ENCODE peak calls at places on chromosome 14, in ten cellular contexts. One of them, this sample, is unnamed.

GRCh38 chr14:99316281-99317163 is 44.5 kb upstream of the BCL11B start:
- DNase-seq in testis: no peak
- DNase-seq in cardiac fibroblast: no peak
- DNase-seq in cardiac muscle cell: no peak
- DNase-seq in neural crest cell: no peak
- DNase-seq in lower lobe of right lung: no peak
- DNase-seq in omental fat pad: no peak
- DNase-seq in AG10803: no peak
- DNase-seq in MM.1S: no peak
- DNase-seq in upper lobe of right lung: no peak
- DNase-seq in this sample: no peak

GRCh38 chr14:91090733-91091132 is 23.1 kb upstream of the DGLUCY start:
- DNase-seq in upper lobe of right lung: no peak
- DNase-seq in testis: no peak
- DNase-seq in lower lobe of right lung: no peak
- DNase-seq in AG10803: no peak
- DNase-seq in MM.1S: no peak
- DNase-seq in neural crest cell: no peak
- DNase-seq in cardiac muscle cell: no peak
- DNase-seq in omental fat pad: no peak
- DNase-seq in cardiac fibroblast: no peak
- DNase-seq in this sample: no peak

GRCh38 chr14:102516531-102517411 is 7.2 kb upstream of the ANKRD9 start:
- DNase-seq in lower lobe of right lung: peak
- DNase-seq in testis: peak
- DNase-seq in cardiac muscle cell: peak
- DNase-seq in upper lobe of right lung: peak
- DNase-seq in cardiac fibroblast: peak
- DNase-seq in omental fat pad: no peak
- DNase-seq in MM.1S: no peak
- DNase-seq in AG10803: no peak
- DNase-seq in neural crest cell: peak
- DNase-seq in this sample: peak

GRCh38 chr14:101001311-101002069 is 98.0 kb upstream of the RTL1 start:
- DNase-seq in testis: no peak
- DNase-seq in cardiac fibroblast: peak
- DNase-seq in omental fat pad: no peak
- DNase-seq in AG10803: peak
- DNase-seq in MM.1S: no peak
- DNase-seq in upper lobe of right lung: no peak
- DNase-seq in neural crest cell: no peak
- DNase-seq in cardiac muscle cell: no peak
- DNase-seq in lower lobe of right lung: no peak
- DNase-seq in this sample: no peak

GRCh38 chr14:64704743-64705405 is 650 bp downstream of the PLEKHG3 start:
- DNase-seq in lower lobe of right lung: peak
- DNase-seq in MM.1S: no peak
- DNase-seq in neural crest cell: peak
- DNase-seq in AG10803: peak
- DNase-seq in cardiac muscle cell: peak
- DNase-seq in cardiac fibroblast: no peak
- DNase-seq in upper lobe of right lung: peak
- DNase-seq in omental fat pad: no peak
- DNase-seq in testis: peak
- DNase-seq in this sample: peak

GRCh38 chr14:58362798-58363412 is 32.8 kb upstream of the TOMM20L start:
- DNase-seq in omental fat pad: no peak
- DNase-seq in MM.1S: peak
- DNase-seq in cardiac fibroblast: peak
- DNase-seq in neural crest cell: no peak
- DNase-seq in lower lobe of right lung: no peak
- DNase-seq in testis: no peak
- DNase-seq in AG10803: peak
- DNase-seq in upper lobe of right lung: no peak
- DNase-seq in cardiac muscle cell: peak
- DNase-seq in this sample: no peak

GRCh38 chr14:99242816-99243795 is 28.9 kb downstream of the BCL11B start:
- DNase-seq in MM.1S: no peak
- DNase-seq in upper lobe of right lung: no peak
- DNase-seq in neural crest cell: no peak
- DNase-seq in AG10803: no peak
- DNase-seq in cardiac muscle cell: no peak
- DNase-seq in omental fat pad: no peak
- DNase-seq in testis: no peak
- DNase-seq in cardiac fibroblast: no peak
- DNase-seq in lower lobe of right lung: no peak
- DNase-seq in this sample: no peak

GRCh38 chr14:67493092-67493717 is 4.7 kb upstream of the TMEM229B start:
- DNase-seq in testis: no peak
- DNase-seq in cardiac fibroblast: no peak
- DNase-seq in cardiac muscle cell: no peak
- DNase-seq in neural crest cell: no peak
- DNase-seq in upper lobe of right lung: no peak
- DNase-seq in omental fat pad: no peak
- DNase-seq in AG10803: no peak
- DNase-seq in lower lobe of right lung: no peak
- DNase-seq in MM.1S: peak
- DNase-seq in this sample: no peak

GRCh38 chr14:102568115-102568614 is 24.3 kb upstream of the RCOR1 start:
- DNase-seq in neural crest cell: no peak
- DNase-seq in omental fat pad: no peak
- DNase-seq in upper lobe of right lung: no peak
- DNase-seq in lower lobe of right lung: no peak
- DNase-seq in AG10803: no peak
- DNase-seq in MM.1S: peak
- DNase-seq in testis: no peak
- DNase-seq in cardiac fibroblast: no peak
- DNase-seq in cardiac muscle cell: no peak
- DNase-seq in this sample: no peak

GRCh38 chr14:100292776-100293461 is 13.3 kb downstream of the SLC25A29 start:
- DNase-seq in omental fat pad: no peak
- DNase-seq in upper lobe of right lung: peak
- DNase-seq in testis: peak
- DNase-seq in AG10803: no peak
- DNase-seq in cardiac muscle cell: no peak
- DNase-seq in lower lobe of right lung: no peak
- DNase-seq in MM.1S: no peak
- DNase-seq in neural crest cell: no peak
- DNase-seq in cardiac fibroblast: no peak
- DNase-seq in this sample: no peak

DNA sequence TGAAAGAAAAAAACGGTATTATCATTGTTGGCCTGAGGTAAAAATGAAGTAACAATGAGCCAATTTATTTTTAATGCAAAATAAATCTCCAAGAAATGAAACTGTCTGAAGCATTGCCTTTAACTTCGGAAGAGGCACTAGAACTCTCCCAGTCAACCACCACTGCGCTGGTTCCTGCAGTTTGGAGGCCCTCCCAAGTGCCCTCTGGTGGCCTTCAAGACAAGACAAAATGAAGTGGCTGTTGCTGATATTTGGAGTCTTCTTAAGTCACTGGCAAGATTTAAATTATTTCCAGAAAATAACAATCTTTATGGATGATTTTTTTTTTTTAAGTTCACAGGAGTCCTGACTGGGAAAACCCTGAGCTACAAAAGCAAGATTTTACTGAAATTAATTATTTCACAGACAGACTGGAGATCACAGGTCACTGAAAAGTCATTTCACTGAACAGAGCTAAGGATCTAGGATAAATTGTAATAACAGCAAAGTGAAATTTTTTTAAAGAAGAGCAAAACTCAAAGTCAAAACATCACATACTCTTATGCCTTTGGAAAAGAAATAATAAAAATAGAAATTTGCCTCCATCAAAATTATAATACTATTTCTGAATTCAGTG is 58.2 kb downstream of the DICER1 start:
- DNase-seq in lower lobe of right lung: peak
- DNase-seq in cardiac muscle cell: peak
- DNase-seq in testis: peak
- DNase-seq in omental fat pad: no peak
- DNase-seq in MM.1S: no peak
- DNase-seq in upper lobe of right lung: no peak
- DNase-seq in AG10803: peak
- DNase-seq in neural crest cell: peak
- DNase-seq in cardiac fibroblast: peak
- DNase-seq in this sample: peak
- TF ChIP-seq CTCF in lower lobe of right lung: peak
- TF ChIP-seq CTCF in cardiac muscle cell: peak
- TF ChIP-seq CTCF in testis: peak
- TF ChIP-seq CTCF in omental fat pad: no peak
- TF ChIP-seq CTCF in MM.1S: peak
- TF ChIP-seq CTCF in upper lobe of right lung: peak
- TF ChIP-seq CTCF in AG10803: peak
- TF ChIP-seq CTCF in neural crest cell: peak
- TF ChIP-seq CTCF in cardiac fibroblast: peak
- TF ChIP-seq CTCF in this sample: peak

DNA sequence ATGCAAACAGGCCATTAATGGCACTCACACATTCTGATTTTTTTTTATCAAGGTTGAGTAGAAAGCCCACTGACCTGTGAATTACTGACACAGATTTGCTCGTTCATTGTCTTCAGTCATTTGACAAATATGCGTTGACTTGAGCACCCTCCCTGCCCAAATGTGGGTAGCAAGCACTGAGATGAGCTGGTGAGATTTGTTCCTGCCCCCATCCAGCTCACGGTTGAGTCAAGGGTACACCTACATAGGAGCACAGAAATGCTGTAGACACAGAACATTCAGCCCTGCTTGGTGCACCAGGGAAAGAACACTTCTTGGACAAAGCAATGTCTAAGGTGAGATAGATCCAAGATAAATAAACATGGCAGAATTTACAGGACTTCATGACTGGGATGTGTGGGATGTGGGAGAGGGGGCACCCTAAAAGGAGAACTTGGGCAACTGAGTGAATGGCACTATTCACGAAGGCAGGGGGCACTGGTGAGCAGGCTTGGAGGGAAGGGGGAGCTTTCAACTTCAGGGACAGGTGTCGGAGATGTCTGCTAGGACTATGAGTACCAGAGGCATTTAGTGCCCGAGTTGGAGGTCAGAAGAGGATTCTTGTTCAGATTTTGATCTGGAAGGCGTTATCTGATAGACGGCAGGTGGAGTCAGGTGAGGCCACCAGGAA is 213.4 kb downstream of the VRK1 start:
- DNase-seq in testis: no peak
- DNase-seq in omental fat pad: no peak
- DNase-seq in upper lobe of right lung: no peak
- DNase-seq in lower lobe of right lung: no peak
- DNase-seq in cardiac fibroblast: no peak
- DNase-seq in AG10803: no peak
- DNase-seq in cardiac muscle cell: no peak
- DNase-seq in MM.1S: no peak
- DNase-seq in neural crest cell: no peak
- DNase-seq in this sample: no peak
- TF ChIP-seq CTCF in testis: no peak
- TF ChIP-seq CTCF in omental fat pad: no peak
- TF ChIP-seq CTCF in upper lobe of right lung: no peak
- TF ChIP-seq CTCF in lower lobe of right lung: no peak
- TF ChIP-seq CTCF in cardiac fibroblast: no peak
- TF ChIP-seq CTCF in AG10803: no peak
- TF ChIP-seq CTCF in cardiac muscle cell: no peak
- TF ChIP-seq CTCF in MM.1S: no peak
- TF ChIP-seq CTCF in neural crest cell: peak
- TF ChIP-seq CTCF in this sample: no peak

DNA sequence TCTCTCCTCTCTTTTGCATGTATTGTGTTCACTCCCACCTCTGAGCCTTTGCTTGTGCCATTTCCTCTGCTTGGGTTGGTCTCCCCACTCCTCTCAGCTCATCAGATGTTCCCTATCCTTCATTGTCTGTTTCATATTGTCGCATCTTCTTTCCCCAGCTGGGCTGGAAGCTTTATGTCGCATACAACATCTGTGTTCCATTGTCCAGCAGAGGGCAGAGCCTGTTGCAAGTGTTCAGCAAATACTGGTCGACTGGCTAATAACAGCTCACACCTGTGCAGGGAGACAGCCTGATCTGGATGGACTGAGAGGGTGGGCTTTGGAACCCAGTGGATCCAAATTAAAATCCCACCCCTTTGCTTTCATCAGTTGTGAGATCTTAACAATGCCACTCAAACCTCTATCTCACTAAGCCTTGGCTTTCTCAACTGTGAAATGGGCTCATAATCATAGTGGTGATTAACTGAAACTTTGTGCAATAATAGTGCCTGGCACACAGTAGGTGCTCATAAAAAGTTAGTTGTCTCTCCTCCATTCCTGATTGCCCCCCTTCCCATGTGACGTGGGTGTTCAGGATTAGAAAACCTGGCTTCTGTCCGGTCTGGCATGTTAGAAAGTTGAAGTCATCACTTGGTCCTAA is 75.8 kb downstream of the RIN3 start:
- DNase-seq in MM.1S: peak
- DNase-seq in omental fat pad: no peak
- DNase-seq in upper lobe of right lung: no peak
- DNase-seq in neural crest cell: no peak
- DNase-seq in cardiac muscle cell: peak
- DNase-seq in testis: no peak
- DNase-seq in cardiac fibroblast: peak
- DNase-seq in AG10803: peak
- DNase-seq in lower lobe of right lung: no peak
- DNase-seq in this sample: no peak
- TF ChIP-seq CTCF in MM.1S: peak
- TF ChIP-seq CTCF in omental fat pad: no peak
- TF ChIP-seq CTCF in upper lobe of right lung: peak
- TF ChIP-seq CTCF in neural crest cell: peak
- TF ChIP-seq CTCF in cardiac muscle cell: peak
- TF ChIP-seq CTCF in testis: no peak
- TF ChIP-seq CTCF in cardiac fibroblast: peak
- TF ChIP-seq CTCF in AG10803: peak
- TF ChIP-seq CTCF in lower lobe of right lung: no peak
- TF ChIP-seq CTCF in this sample: peak

GRCh38 chr14:44170554-44170953 is 336.5 kb downstream of the FSCB start:
- DNase-seq in MM.1S: no peak
- DNase-seq in cardiac muscle cell: no peak
- DNase-seq in testis: no peak
- DNase-seq in omental fat pad: no peak
- DNase-seq in neural crest cell: no peak
- DNase-seq in upper lobe of right lung: no peak
- DNase-seq in AG10803: no peak
- DNase-seq in cardiac fibroblast: no peak
- DNase-seq in lower lobe of right lung: no peak
- DNase-seq in this sample: no peak

GRCh38 chr14:44168566-44168965 is 338.5 kb downstream of the FSCB start:
- DNase-seq in cardiac fibroblast: no peak
- DNase-seq in testis: no peak
- DNase-seq in cardiac muscle cell: no peak
- DNase-seq in neural crest cell: no peak
- DNase-seq in AG10803: no peak
- DNase-seq in upper lobe of right lung: no peak
- DNase-seq in omental fat pad: no peak
- DNase-seq in lower lobe of right lung: no peak
- DNase-seq in MM.1S: no peak
- DNase-seq in this sample: no peak

GRCh38 chr14:44166611-44167010 is 340.5 kb downstream of the FSCB start:
- DNase-seq in cardiac muscle cell: no peak
- DNase-seq in neural crest cell: no peak
- DNase-seq in testis: no peak
- DNase-seq in omental fat pad: no peak
- DNase-seq in AG10803: no peak
- DNase-seq in MM.1S: no peak
- DNase-seq in cardiac fibroblast: no peak
- DNase-seq in lower lobe of right lung: no peak
- DNase-seq in upper lobe of right lung: no peak
- DNase-seq in this sample: no peak

GRCh38 chr14:44165286-44165685 is 341.8 kb downstream of the FSCB start:
- DNase-seq in neural crest cell: no peak
- DNase-seq in MM.1S: no peak
- DNase-seq in omental fat pad: no peak
- DNase-seq in testis: no peak
- DNase-seq in AG10803: no peak
- DNase-seq in cardiac fibroblast: no peak
- DNase-seq in lower lobe of right lung: no peak
- DNase-seq in upper lobe of right lung: no peak
- DNase-seq in cardiac muscle cell: no peak
- DNase-seq in this sample: no peak

GRCh38 chr14:44170099-44170498 is 337.0 kb downstream of the FSCB start:
- DNase-seq in MM.1S: no peak
- DNase-seq in AG10803: no peak
- DNase-seq in lower lobe of right lung: no peak
- DNase-seq in omental fat pad: no peak
- DNase-seq in testis: no peak
- DNase-seq in upper lobe of right lung: no peak
- DNase-seq in neural crest cell: no peak
- DNase-seq in cardiac muscle cell: no peak
- DNase-seq in cardiac fibroblast: peak
- DNase-seq in this sample: no peak
- TF ChIP-seq CTCF in MM.1S: no peak
- TF ChIP-seq CTCF in AG10803: no peak
- TF ChIP-seq CTCF in lower lobe of right lung: no peak
- TF ChIP-seq CTCF in omental fat pad: no peak
- TF ChIP-seq CTCF in testis: no peak
- TF ChIP-seq CTCF in upper lobe of right lung: no peak
- TF ChIP-seq CTCF in neural crest cell: no peak
- TF ChIP-seq CTCF in cardiac muscle cell: no peak
- TF ChIP-seq CTCF in cardiac fibroblast: no peak
- TF ChIP-seq CTCF in this sample: no peak